ENCODE peak calls at places on chromosomes 2 and 18, in four cellular contexts. Z is dorsolateral prefrontal cortex, L is fibroblast of lung, C is GM13977. A is an unnamed sample.

GRCh38 chr2:235793163-235793752 is 299.4 kb downstream of the AGAP1 start:
- DNase-seq in Z (no peak), L (no peak), C (no peak), A (no peak)

GRCh38 chr2:43898134-43898957 is 59.6 kb downstream of the ABCG8 start:
- DNase-seq in Z (no peak), L (peak), C (no peak), A (no peak)

GRCh38 chr2:73069041-73069854 is 2.3 kb downstream of the SFXN5 start:
- DNase-seq in Z (peak), L (no peak), C (no peak), A (no peak)

GRCh38 chr2:130380096-130380934 is 24.5 kb downstream of the PTPN18 start:
- DNase-seq in Z (no peak), L (no peak), C (no peak), A (no peak)

GRCh38 chr2:64049633-64050220 is 30.5 kb upstream of the VPS54 start:
- DNase-seq in Z (peak), L (peak), C (peak), A (no peak)

GRCh38 chr2:37417321-37417720 is 72.9 kb downstream of the QPCT start:
- DNase-seq in Z (no peak), L (no peak), C (no peak), A (no peak)

GRCh38 chr2:170739048-170739447 is 23.9 kb downstream of the SP5 start:
- DNase-seq in Z (no peak), L (peak), C (no peak), A (no peak)

GRCh38 chr2:203021986-203022385 is 7.3 kb downstream of the NBEAL1 start:
- DNase-seq in Z (no peak), L (no peak), C (no peak), A (no peak)

GRCh38 chr2:206984206-206984605 is 44.9 kb downstream of the CPO start:
- DNase-seq in Z (no peak), L (peak), C (no peak), A (no peak)

GRCh38 chr2:230824406-230824978 is 40.2 kb upstream of the ITM2C start:
- DNase-seq in Z (peak), L (peak), C (peak), A (no peak)

GRCh38 chr2:42761554-42761953 is 2.4 kb downstream of the OXER1 start:
- DNase-seq in Z (no peak), L (no peak), C (no peak), A (no peak)

GRCh38 chr2:233209117-233209977 is 42.1 kb upstream of the ATG16L1 start:
- DNase-seq in Z (peak), L (no peak), C (no peak), A (no peak)

GRCh38 chr2:7377861-7378569 is 460.8 kb downstream of the RNF144A start:
- DNase-seq in Z (peak), L (no peak), C (no peak), A (no peak)
- TF ChIP-seq CTCF in Z (no peak), L (no peak), C (no peak), A (no peak)

DNA sequence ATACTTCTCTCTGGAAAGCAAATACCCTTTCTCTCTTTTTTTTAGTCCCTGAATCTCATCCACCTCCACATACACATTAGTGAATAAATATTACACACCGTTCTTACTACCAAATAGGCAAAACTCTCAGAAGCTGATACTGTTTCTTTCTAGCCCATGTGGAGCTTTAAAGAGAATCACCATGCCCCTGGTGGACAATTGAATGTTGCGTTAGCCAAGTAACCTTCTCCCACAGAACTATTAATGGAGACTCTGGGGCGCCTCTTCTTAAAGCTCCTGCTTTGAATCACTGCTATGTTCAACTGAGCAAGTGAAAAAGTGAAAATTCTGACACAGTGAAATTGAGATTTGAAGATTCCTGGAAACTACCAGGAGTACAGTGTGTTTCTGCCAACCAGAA is 522.8 kb upstream of the CDH7 start:
- DNase-seq in Z (no peak), L (no peak), C (no peak), A (no peak)
- TF ChIP-seq CTCF in Z (no peak), L (no peak), C (no peak), A (no peak)

GRCh38 chr2:241689306-241689705 is 2.7 kb upstream of the DTYMK start:
- DNase-seq in Z (no peak), L (no peak), C (no peak), A (no peak)

GRCh38 chr2:241686322-241686648 is 330 bp downstream of the DTYMK start:
- DNase-seq in Z (no peak), L (no peak), C (no peak), A (no peak)

GRCh38 chr2:241690202-241690717 is 3.6 kb upstream of the DTYMK start:
- DNase-seq in Z (no peak), L (no peak), C (no peak), A (no peak)

GRCh38 chr2:241692448-241692847 is 5.8 kb upstream of the DTYMK start:
- DNase-seq in Z (no peak), L (peak), C (no peak), A (no peak)

DNA sequence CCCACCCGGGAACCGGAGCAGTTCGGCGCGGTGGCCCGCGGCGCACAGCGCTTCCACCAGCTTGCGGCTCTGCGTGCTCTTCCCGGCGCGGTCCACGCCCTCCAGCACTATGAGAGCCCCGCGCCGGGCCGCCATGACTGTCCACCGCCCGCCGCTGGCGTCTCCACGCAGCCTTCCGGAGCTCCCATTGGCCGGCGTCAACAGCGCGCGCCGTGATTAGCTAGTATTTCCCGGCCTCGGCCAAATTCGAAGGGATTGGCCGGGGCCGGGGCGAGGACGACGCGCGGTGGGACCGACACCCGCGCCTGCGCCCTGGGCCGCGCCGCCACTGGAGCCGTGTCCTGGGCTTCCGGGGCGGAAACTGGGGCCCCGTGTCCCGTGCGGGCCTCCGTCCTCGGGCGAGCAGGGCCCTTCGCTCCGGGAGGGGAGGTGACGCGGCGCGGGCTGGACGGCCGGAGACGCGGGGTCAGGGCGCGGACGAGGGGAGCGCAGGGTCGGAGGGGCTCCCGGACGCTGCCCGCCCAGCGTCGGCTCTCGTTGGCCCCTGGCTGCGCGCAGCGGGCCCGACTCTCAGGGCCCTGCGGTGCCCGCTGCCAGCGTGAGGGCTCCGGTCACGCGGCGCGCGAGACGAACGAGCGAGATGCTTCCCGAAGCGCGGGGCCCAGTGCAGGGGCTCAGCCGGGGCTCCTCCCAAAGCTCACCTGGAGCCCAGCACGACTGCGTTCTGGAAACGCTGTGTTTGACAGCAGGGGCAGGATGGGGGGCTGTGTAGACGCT is at the start of gene DTYMK:
- DNase-seq in Z (peak), L (peak), C (peak), A (peak)
- TF ChIP-seq CTCF in Z (peak), L (no peak), C (no peak), A (no peak)

GRCh38 chr2:174428214-174428613 is 32.7 kb downstream of the SCRN3 start:
- DNase-seq in Z (no peak), L (no peak), C (no peak), A (no peak)
- TF ChIP-seq CTCF in Z (no peak), L (no peak), C (no peak), A (no peak)